ENCODE peak calls at places on chromosome 12, in six cellular contexts. One of them, this sample, is unnamed.

GRCh38 chr12:108033091-108033490 is 96.0 kb upstream of the WSCD2 start:
- DNase-seq in activated CD8-positive, alpha-beta T cell treated with anti-CD3 and anti-CD28 coated beads for 36 hours: no peak
- DNase-seq in astrocyte of the cerebellum: no peak
- DNase-seq in DND-41: no peak
- DNase-seq in prostate gland: no peak
- DNase-seq in fibroblast of lung: no peak
- DNase-seq in this sample: no peak

GRCh38 chr12:102034346-102034745 is 27.4 kb downstream of the WASHC3 start:
- DNase-seq in activated CD8-positive, alpha-beta T cell treated with anti-CD3 and anti-CD28 coated beads for 36 hours: no peak
- DNase-seq in astrocyte of the cerebellum: peak
- DNase-seq in DND-41: no peak
- DNase-seq in prostate gland: no peak
- DNase-seq in fibroblast of lung: peak
- DNase-seq in this sample: no peak

GRCh38 chr12:127487031-127487430 is 779.9 kb upstream of the TMEM132C start:
- DNase-seq in activated CD8-positive, alpha-beta T cell treated with anti-CD3 and anti-CD28 coated beads for 36 hours: no peak
- DNase-seq in astrocyte of the cerebellum: no peak
- DNase-seq in DND-41: no peak
- DNase-seq in prostate gland: no peak
- DNase-seq in fibroblast of lung: peak
- DNase-seq in this sample: no peak

GRCh38 chr12:100741084-100741711 is 53.4 kb upstream of the ANO4 start:
- DNase-seq in activated CD8-positive, alpha-beta T cell treated with anti-CD3 and anti-CD28 coated beads for 36 hours: no peak
- DNase-seq in astrocyte of the cerebellum: peak
- DNase-seq in DND-41: no peak
- DNase-seq in prostate gland: no peak
- DNase-seq in fibroblast of lung: no peak
- DNase-seq in this sample: no peak

GRCh38 chr12:111687255-111687654 is 1.4 kb downstream of the ACAD10 start:
- DNase-seq in activated CD8-positive, alpha-beta T cell treated with anti-CD3 and anti-CD28 coated beads for 36 hours: peak
- DNase-seq in astrocyte of the cerebellum: no peak
- DNase-seq in DND-41: no peak
- DNase-seq in prostate gland: no peak
- DNase-seq in fibroblast of lung: no peak
- DNase-seq in this sample: no peak

GRCh38 chr12:39188689-39189088 is 254.2 kb downstream of the KIF21A start:
- DNase-seq in activated CD8-positive, alpha-beta T cell treated with anti-CD3 and anti-CD28 coated beads for 36 hours: no peak
- DNase-seq in astrocyte of the cerebellum: no peak
- DNase-seq in DND-41: no peak
- DNase-seq in prostate gland: no peak
- DNase-seq in fibroblast of lung: no peak
- DNase-seq in this sample: no peak

GRCh38 chr12:100706029-100706428 is 88.5 kb upstream of the ANO4 start:
- DNase-seq in activated CD8-positive, alpha-beta T cell treated with anti-CD3 and anti-CD28 coated beads for 36 hours: no peak
- DNase-seq in astrocyte of the cerebellum: peak
- DNase-seq in DND-41: no peak
- DNase-seq in prostate gland: no peak
- DNase-seq in fibroblast of lung: peak
- DNase-seq in this sample: no peak

GRCh38 chr12:26646571-26646970 is 186.4 kb downstream of the ITPR2 start:
- DNase-seq in activated CD8-positive, alpha-beta T cell treated with anti-CD3 and anti-CD28 coated beads for 36 hours: no peak
- DNase-seq in astrocyte of the cerebellum: no peak
- DNase-seq in DND-41: no peak
- DNase-seq in prostate gland: no peak
- DNase-seq in fibroblast of lung: peak
- DNase-seq in this sample: no peak

GRCh38 chr12:68631177-68631576 is 20.5 kb downstream of the RAP1B start:
- DNase-seq in activated CD8-positive, alpha-beta T cell treated with anti-CD3 and anti-CD28 coated beads for 36 hours: no peak
- DNase-seq in astrocyte of the cerebellum: no peak
- DNase-seq in DND-41: no peak
- DNase-seq in prostate gland: no peak
- DNase-seq in fibroblast of lung: peak
- DNase-seq in this sample: no peak

GRCh38 chr12:96445743-96446655 is 43.4 kb upstream of the CFAP54 start:
- DNase-seq in activated CD8-positive, alpha-beta T cell treated with anti-CD3 and anti-CD28 coated beads for 36 hours: peak
- DNase-seq in astrocyte of the cerebellum: no peak
- DNase-seq in DND-41: peak
- DNase-seq in prostate gland: no peak
- DNase-seq in fibroblast of lung: peak
- DNase-seq in this sample: no peak

GRCh38 chr12:401235-402126 is at the start of gene CCDC77:
- DNase-seq in activated CD8-positive, alpha-beta T cell treated with anti-CD3 and anti-CD28 coated beads for 36 hours: peak
- DNase-seq in astrocyte of the cerebellum: peak
- DNase-seq in DND-41: peak
- DNase-seq in prostate gland: peak
- DNase-seq in fibroblast of lung: peak
- DNase-seq in this sample: peak
- TF ChIP-seq CTCF in activated CD8-positive, alpha-beta T cell treated with anti-CD3 and anti-CD28 coated beads for 36 hours: no peak
- TF ChIP-seq CTCF in astrocyte of the cerebellum: peak
- TF ChIP-seq CTCF in DND-41: peak
- TF ChIP-seq CTCF in prostate gland: peak
- TF ChIP-seq CTCF in fibroblast of lung: peak
- TF ChIP-seq CTCF in this sample: no peak

GRCh38 chr12:21252070-21252469 is 82.6 kb downstream of the SLCO1A2 start:
- DNase-seq in activated CD8-positive, alpha-beta T cell treated with anti-CD3 and anti-CD28 coated beads for 36 hours: no peak
- DNase-seq in astrocyte of the cerebellum: no peak
- DNase-seq in DND-41: no peak
- DNase-seq in prostate gland: no peak
- DNase-seq in fibroblast of lung: no peak
- DNase-seq in this sample: no peak

DNA sequence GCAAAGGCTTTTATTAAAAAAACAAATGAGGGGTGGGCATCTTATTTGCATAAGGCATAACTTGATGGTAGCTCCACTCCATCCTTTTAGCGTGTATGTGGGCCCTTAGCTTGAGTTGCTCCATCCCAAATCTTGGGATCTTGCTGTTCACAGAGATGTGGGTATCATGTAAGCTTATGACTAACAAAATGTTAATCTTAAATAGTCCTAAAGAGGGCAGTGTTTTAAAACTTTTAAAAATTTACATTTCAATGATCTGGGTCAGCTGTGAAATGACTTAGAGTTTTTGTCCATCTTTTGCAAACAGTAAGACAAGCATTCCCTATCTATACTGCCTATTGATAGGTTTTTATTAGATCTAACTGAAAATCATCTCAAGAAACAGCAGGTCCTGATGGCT is 86.0 kb downstream of the SLCO1A2 start:
- DNase-seq in activated CD8-positive, alpha-beta T cell treated with anti-CD3 and anti-CD28 coated beads for 36 hours: no peak
- DNase-seq in astrocyte of the cerebellum: peak
- DNase-seq in DND-41: no peak
- DNase-seq in prostate gland: no peak
- DNase-seq in fibroblast of lung: peak
- DNase-seq in this sample: no peak
- TF ChIP-seq CTCF in activated CD8-positive, alpha-beta T cell treated with anti-CD3 and anti-CD28 coated beads for 36 hours: peak
- TF ChIP-seq CTCF in astrocyte of the cerebellum: no peak
- TF ChIP-seq CTCF in DND-41: peak
- TF ChIP-seq CTCF in prostate gland: no peak
- TF ChIP-seq CTCF in fibroblast of lung: no peak
- TF ChIP-seq CTCF in this sample: peak

DNA sequence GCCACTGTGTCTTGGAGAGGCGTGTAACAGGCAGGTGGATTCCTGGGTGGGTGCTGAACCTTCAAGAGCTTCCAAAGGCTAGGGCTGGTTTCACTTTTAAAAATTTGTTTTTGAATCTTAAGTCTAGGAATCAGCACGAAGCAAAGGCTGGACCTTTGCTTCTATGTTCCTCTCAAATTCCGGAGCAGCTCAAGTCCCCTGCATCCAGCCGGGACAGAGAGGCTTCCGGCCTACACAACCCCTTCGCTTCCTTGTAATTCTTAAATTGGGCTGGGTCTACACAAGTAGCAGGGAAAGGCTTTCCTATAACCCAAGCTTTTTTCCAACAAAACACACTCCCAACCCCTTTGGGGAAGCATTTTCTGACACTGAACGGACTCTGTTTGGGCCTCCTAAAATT is 8.3 kb downstream of the HOXC12 start:
- DNase-seq in activated CD8-positive, alpha-beta T cell treated with anti-CD3 and anti-CD28 coated beads for 36 hours: no peak
- DNase-seq in astrocyte of the cerebellum: no peak
- DNase-seq in DND-41: no peak
- DNase-seq in prostate gland: no peak
- DNase-seq in fibroblast of lung: no peak
- DNase-seq in this sample: no peak
- TF ChIP-seq CTCF in activated CD8-positive, alpha-beta T cell treated with anti-CD3 and anti-CD28 coated beads for 36 hours: no peak
- TF ChIP-seq CTCF in astrocyte of the cerebellum: no peak
- TF ChIP-seq CTCF in DND-41: no peak
- TF ChIP-seq CTCF in prostate gland: no peak
- TF ChIP-seq CTCF in fibroblast of lung: no peak
- TF ChIP-seq CTCF in this sample: no peak

GRCh38 chr12:132839558-132840235 is 11.0 kb upstream of the GOLGA3 start:
- DNase-seq in activated CD8-positive, alpha-beta T cell treated with anti-CD3 and anti-CD28 coated beads for 36 hours: no peak
- DNase-seq in astrocyte of the cerebellum: no peak
- DNase-seq in DND-41: no peak
- DNase-seq in prostate gland: no peak
- DNase-seq in fibroblast of lung: no peak
- DNase-seq in this sample: no peak

GRCh38 chr12:132836803-132837331 is 8.2 kb upstream of the GOLGA3 start:
- DNase-seq in activated CD8-positive, alpha-beta T cell treated with anti-CD3 and anti-CD28 coated beads for 36 hours: no peak
- DNase-seq in astrocyte of the cerebellum: no peak
- DNase-seq in DND-41: no peak
- DNase-seq in prostate gland: no peak
- DNase-seq in fibroblast of lung: no peak
- DNase-seq in this sample: no peak

GRCh38 chr12:132840536-132840935 is 11.9 kb upstream of the GOLGA3 start:
- DNase-seq in activated CD8-positive, alpha-beta T cell treated with anti-CD3 and anti-CD28 coated beads for 36 hours: no peak
- DNase-seq in astrocyte of the cerebellum: no peak
- DNase-seq in DND-41: no peak
- DNase-seq in prostate gland: no peak
- DNase-seq in fibroblast of lung: no peak
- DNase-seq in this sample: no peak

GRCh38 chr12:132837693-132838463 is 9.2 kb upstream of the GOLGA3 start:
- DNase-seq in activated CD8-positive, alpha-beta T cell treated with anti-CD3 and anti-CD28 coated beads for 36 hours: no peak
- DNase-seq in astrocyte of the cerebellum: no peak
- DNase-seq in DND-41: no peak
- DNase-seq in prostate gland: no peak
- DNase-seq in fibroblast of lung: no peak
- DNase-seq in this sample: no peak

GRCh38 chr12:132838464-132839080 is 9.9 kb upstream of the GOLGA3 start:
- DNase-seq in activated CD8-positive, alpha-beta T cell treated with anti-CD3 and anti-CD28 coated beads for 36 hours: no peak
- DNase-seq in astrocyte of the cerebellum: no peak
- DNase-seq in DND-41: no peak
- DNase-seq in prostate gland: no peak
- DNase-seq in fibroblast of lung: no peak
- DNase-seq in this sample: no peak
- TF ChIP-seq CTCF in activated CD8-positive, alpha-beta T cell treated with anti-CD3 and anti-CD28 coated beads for 36 hours: no peak
- TF ChIP-seq CTCF in astrocyte of the cerebellum: no peak
- TF ChIP-seq CTCF in DND-41: no peak
- TF ChIP-seq CTCF in prostate gland: no peak
- TF ChIP-seq CTCF in fibroblast of lung: no peak
- TF ChIP-seq CTCF in this sample: no peak

DNA sequence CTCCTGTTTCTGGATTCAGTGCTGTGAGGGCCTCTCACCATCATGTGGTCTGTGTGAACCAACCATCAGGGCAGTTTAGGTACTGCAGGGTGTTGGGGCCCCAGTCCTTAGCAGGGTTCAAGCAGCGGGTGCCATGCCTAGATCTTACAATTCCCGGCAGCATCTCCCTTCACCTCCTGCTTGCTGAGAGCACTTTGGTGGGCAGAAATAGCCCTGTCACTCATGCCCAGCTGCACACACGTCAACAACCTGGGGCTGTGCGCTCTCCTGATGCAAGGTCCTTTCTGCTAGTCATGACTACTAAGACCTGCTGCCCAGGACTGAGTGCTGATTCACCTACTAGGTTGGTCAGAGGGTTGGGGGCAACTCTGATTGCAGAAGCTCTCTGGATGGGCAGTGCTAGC is 72.1 kb downstream of the NINJ2 start:
- DNase-seq in activated CD8-positive, alpha-beta T cell treated with anti-CD3 and anti-CD28 coated beads for 36 hours: no peak
- DNase-seq in astrocyte of the cerebellum: no peak
- DNase-seq in DND-41: no peak
- DNase-seq in prostate gland: no peak
- DNase-seq in fibroblast of lung: no peak
- DNase-seq in this sample: no peak
- TF ChIP-seq CTCF in activated CD8-positive, alpha-beta T cell treated with anti-CD3 and anti-CD28 coated beads for 36 hours: no peak
- TF ChIP-seq CTCF in astrocyte of the cerebellum: no peak
- TF ChIP-seq CTCF in DND-41: peak
- TF ChIP-seq CTCF in prostate gland: no peak
- TF ChIP-seq CTCF in fibroblast of lung: no peak
- TF ChIP-seq CTCF in this sample: peak

DNA sequence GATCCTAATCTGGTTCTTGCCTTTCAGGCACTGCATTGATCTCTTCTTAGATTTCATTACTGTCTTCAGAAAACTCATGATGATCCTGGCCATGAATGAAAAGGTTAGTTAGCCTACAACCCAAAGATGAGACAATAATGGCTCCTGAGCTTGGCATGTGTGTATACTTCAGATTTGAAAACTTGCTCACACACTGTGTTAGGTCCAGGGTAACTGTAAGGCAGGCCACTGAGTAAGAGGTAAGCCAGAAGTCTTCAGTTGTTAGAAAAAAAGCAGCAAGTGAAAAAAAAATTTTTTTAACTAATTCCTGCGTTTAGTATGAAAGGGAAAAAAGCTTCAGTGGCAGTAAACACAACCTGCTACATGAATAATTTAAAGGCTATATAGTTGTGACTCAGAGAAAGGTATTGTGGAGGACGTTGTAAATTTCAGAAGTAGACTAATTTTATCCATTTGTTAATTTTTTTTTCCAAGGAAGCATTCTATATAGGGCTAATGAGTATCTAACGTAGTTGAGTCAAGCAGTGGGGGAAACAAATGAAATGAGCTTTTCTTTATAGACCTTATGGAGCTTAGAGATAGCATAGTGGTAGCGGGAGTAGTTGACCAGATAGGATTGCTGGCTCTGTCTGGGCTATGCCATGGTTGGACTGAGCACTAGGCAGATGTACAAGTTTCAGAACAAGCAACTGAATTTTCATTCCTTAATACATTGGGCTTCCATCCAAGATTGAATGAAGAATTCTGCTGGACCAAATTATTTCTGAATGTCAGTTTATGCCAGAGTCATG is 20.5 kb downstream of the TMBIM6 start:
- DNase-seq in activated CD8-positive, alpha-beta T cell treated with anti-CD3 and anti-CD28 coated beads for 36 hours: no peak
- DNase-seq in astrocyte of the cerebellum: no peak
- DNase-seq in DND-41: no peak
- DNase-seq in prostate gland: no peak
- DNase-seq in fibroblast of lung: no peak
- DNase-seq in this sample: no peak
- TF ChIP-seq CTCF in activated CD8-positive, alpha-beta T cell treated with anti-CD3 and anti-CD28 coated beads for 36 hours: no peak
- TF ChIP-seq CTCF in astrocyte of the cerebellum: no peak
- TF ChIP-seq CTCF in DND-41: no peak
- TF ChIP-seq CTCF in prostate gland: no peak
- TF ChIP-seq CTCF in fibroblast of lung: no peak
- TF ChIP-seq CTCF in this sample: no peak

This sample was measured in type B pancreatic cell.